ENCODE peak calls at places on chromosomes 1 and 21, in nine cellular contexts. One of them, this sample, is unnamed.

GRCh38 chr1:154325583-154326545 is 539 bp downstream of the ATP8B2 start:
- DNase-seq in CD8-positive, alpha-beta T cell: no peak
- DNase-seq in mesendoderm: peak
- DNase-seq in pancreas: peak
- DNase-seq in endodermal cell: peak
- DNase-seq in body of pancreas: peak
- DNase-seq in ovary: peak
- DNase-seq in lower lobe of right lung: peak
- DNase-seq in hepatocyte: peak
- DNase-seq in this sample: no peak

GRCh38 chr1:87902830-87903614 is 574.3 kb downstream of the LMO4 start:
- DNase-seq in body of pancreas: peak
- DNase-seq in CD8-positive, alpha-beta T cell: no peak
- DNase-seq in lower lobe of right lung: no peak
- DNase-seq in ovary: no peak
- DNase-seq in mesendoderm: no peak
- DNase-seq in hepatocyte: peak
- DNase-seq in endodermal cell: no peak
- DNase-seq in pancreas: peak
- DNase-seq in this sample: no peak

GRCh38 chr1:26959722-26960624 is at the start of gene KDF1:
- DNase-seq in hepatocyte: peak
- DNase-seq in lower lobe of right lung: peak
- DNase-seq in CD8-positive, alpha-beta T cell: peak
- DNase-seq in mesendoderm: peak
- DNase-seq in endodermal cell: peak
- DNase-seq in body of pancreas: peak
- DNase-seq in ovary: no peak
- DNase-seq in pancreas: peak
- DNase-seq in this sample: peak

GRCh38 chr21:35465750-35466149 is 416.6 kb upstream of the RUNX1 start:
- DNase-seq in pancreas: no peak
- DNase-seq in body of pancreas: no peak
- DNase-seq in ovary: no peak
- DNase-seq in hepatocyte: no peak
- DNase-seq in CD8-positive, alpha-beta T cell: no peak
- DNase-seq in mesendoderm: no peak
- DNase-seq in lower lobe of right lung: no peak
- DNase-seq in endodermal cell: no peak
- DNase-seq in this sample: no peak

GRCh38 chr1:226816585-226816984 is 53.8 kb upstream of the PSEN2 start:
- DNase-seq in mesendoderm: peak
- DNase-seq in ovary: no peak
- DNase-seq in CD8-positive, alpha-beta T cell: no peak
- DNase-seq in body of pancreas: no peak
- DNase-seq in hepatocyte: no peak
- DNase-seq in endodermal cell: no peak
- DNase-seq in lower lobe of right lung: no peak
- DNase-seq in pancreas: no peak
- DNase-seq in this sample: no peak

GRCh38 chr1:203082571-203083462 is 3.0 kb downstream of the MYOG start:
- DNase-seq in mesendoderm: peak
- DNase-seq in pancreas: peak
- DNase-seq in endodermal cell: peak
- DNase-seq in hepatocyte: no peak
- DNase-seq in body of pancreas: no peak
- DNase-seq in ovary: no peak
- DNase-seq in lower lobe of right lung: no peak
- DNase-seq in CD8-positive, alpha-beta T cell: no peak
- DNase-seq in this sample: no peak

GRCh38 chr1:108609483-108610066 is 49.7 kb downstream of the EEIG2 start:
- DNase-seq in body of pancreas: no peak
- DNase-seq in mesendoderm: no peak
- DNase-seq in pancreas: no peak
- DNase-seq in CD8-positive, alpha-beta T cell: no peak
- DNase-seq in endodermal cell: no peak
- DNase-seq in ovary: peak
- DNase-seq in lower lobe of right lung: no peak
- DNase-seq in hepatocyte: no peak
- DNase-seq in this sample: no peak

GRCh38 chr21:34630536-34631143 is 15.7 kb upstream of the RCAN1 start:
- DNase-seq in hepatocyte: peak
- DNase-seq in mesendoderm: peak
- DNase-seq in pancreas: no peak
- DNase-seq in body of pancreas: peak
- DNase-seq in ovary: no peak
- DNase-seq in CD8-positive, alpha-beta T cell: no peak
- DNase-seq in endodermal cell: peak
- DNase-seq in lower lobe of right lung: no peak
- DNase-seq in this sample: no peak

GRCh38 chr1:2060082-2060481 is 9.9 kb downstream of the PRKCZ start:
- DNase-seq in pancreas: no peak
- DNase-seq in ovary: no peak
- DNase-seq in mesendoderm: no peak
- DNase-seq in endodermal cell: no peak
- DNase-seq in lower lobe of right lung: peak
- DNase-seq in hepatocyte: no peak
- DNase-seq in body of pancreas: no peak
- DNase-seq in CD8-positive, alpha-beta T cell: no peak
- DNase-seq in this sample: no peak

GRCh38 chr1:109807398-109807795 is 43.7 kb upstream of the EPS8L3 start:
- DNase-seq in hepatocyte: no peak
- DNase-seq in endodermal cell: peak
- DNase-seq in body of pancreas: no peak
- DNase-seq in CD8-positive, alpha-beta T cell: no peak
- DNase-seq in mesendoderm: no peak
- DNase-seq in pancreas: no peak
- DNase-seq in ovary: no peak
- DNase-seq in lower lobe of right lung: no peak
- DNase-seq in this sample: peak

GRCh38 chr1:8358897-8359616 is 41.1 kb downstream of the SLC45A1 start:
- DNase-seq in mesendoderm: no peak
- DNase-seq in lower lobe of right lung: no peak
- DNase-seq in body of pancreas: no peak
- DNase-seq in hepatocyte: no peak
- DNase-seq in CD8-positive, alpha-beta T cell: no peak
- DNase-seq in pancreas: no peak
- DNase-seq in ovary: no peak
- DNase-seq in endodermal cell: no peak
- DNase-seq in this sample: peak

GRCh38 chr1:24464378-24464770 is 38.3 kb upstream of the RCAN3 start:
- DNase-seq in hepatocyte: no peak
- DNase-seq in lower lobe of right lung: no peak
- DNase-seq in ovary: no peak
- DNase-seq in body of pancreas: no peak
- DNase-seq in endodermal cell: peak
- DNase-seq in pancreas: no peak
- DNase-seq in mesendoderm: peak
- DNase-seq in CD8-positive, alpha-beta T cell: no peak
- DNase-seq in this sample: no peak

GRCh38 chr1:230797376-230798186 is 50.4 kb downstream of the CAPN9 start:
- DNase-seq in ovary: peak
- DNase-seq in body of pancreas: peak
- DNase-seq in hepatocyte: peak
- DNase-seq in lower lobe of right lung: no peak
- DNase-seq in endodermal cell: peak
- DNase-seq in pancreas: peak
- DNase-seq in CD8-positive, alpha-beta T cell: no peak
- DNase-seq in mesendoderm: peak
- DNase-seq in this sample: peak

GRCh38 chr1:178397678-178398077 is 99.1 kb downstream of the CLEC20A start:
- DNase-seq in CD8-positive, alpha-beta T cell: no peak
- DNase-seq in mesendoderm: no peak
- DNase-seq in body of pancreas: no peak
- DNase-seq in ovary: no peak
- DNase-seq in lower lobe of right lung: no peak
- DNase-seq in endodermal cell: no peak
- DNase-seq in hepatocyte: no peak
- DNase-seq in pancreas: no peak
- DNase-seq in this sample: no peak

GRCh38 chr1:178393370-178393769 is 103.4 kb downstream of the CLEC20A start:
- DNase-seq in endodermal cell: peak
- DNase-seq in CD8-positive, alpha-beta T cell: no peak
- DNase-seq in mesendoderm: no peak
- DNase-seq in hepatocyte: no peak
- DNase-seq in pancreas: no peak
- DNase-seq in lower lobe of right lung: no peak
- DNase-seq in body of pancreas: no peak
- DNase-seq in ovary: no peak
- DNase-seq in this sample: no peak

GRCh38 chr1:178396789-178397188 is 100.0 kb downstream of the CLEC20A start:
- DNase-seq in pancreas: no peak
- DNase-seq in hepatocyte: no peak
- DNase-seq in lower lobe of right lung: no peak
- DNase-seq in endodermal cell: no peak
- DNase-seq in mesendoderm: no peak
- DNase-seq in body of pancreas: no peak
- DNase-seq in ovary: no peak
- DNase-seq in CD8-positive, alpha-beta T cell: no peak
- DNase-seq in this sample: no peak

DNA sequence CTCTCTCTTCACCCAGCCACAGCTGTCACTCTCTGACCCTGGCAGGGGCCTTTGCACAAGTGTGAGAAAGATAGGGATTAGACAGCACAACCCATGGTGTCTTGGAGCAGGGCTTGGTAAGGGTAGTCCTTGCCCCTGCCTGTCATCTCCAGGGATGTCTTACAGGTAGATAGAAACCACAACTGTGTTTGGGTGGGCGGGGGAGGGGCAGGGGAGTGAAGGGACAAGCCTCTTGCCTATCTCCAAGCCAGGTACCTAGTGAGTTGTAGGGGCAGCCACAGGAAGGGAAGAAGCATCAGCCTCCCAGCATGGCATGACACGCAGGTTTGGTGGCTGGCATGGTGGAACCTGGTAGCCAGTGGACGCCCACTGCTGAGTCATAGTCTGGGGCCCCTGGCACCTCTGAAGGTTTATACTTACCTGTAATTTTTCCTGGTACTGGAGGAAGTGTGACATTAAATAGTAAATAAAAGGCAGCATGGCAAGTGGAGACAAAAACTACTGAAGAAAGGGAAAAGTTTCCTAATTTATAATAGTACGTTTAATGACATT is 97.5 kb downstream of the CLEC20A start:
- DNase-seq in endodermal cell: peak
- DNase-seq in body of pancreas: no peak
- DNase-seq in pancreas: no peak
- DNase-seq in CD8-positive, alpha-beta T cell: no peak
- DNase-seq in hepatocyte: no peak
- DNase-seq in mesendoderm: no peak
- DNase-seq in lower lobe of right lung: no peak
- DNase-seq in ovary: no peak
- DNase-seq in this sample: no peak
- H3K27ac ChIP-seq in endodermal cell: peak
- H3K27ac ChIP-seq in body of pancreas: no peak
- H3K27ac ChIP-seq in pancreas: no peak
- H3K27ac ChIP-seq in CD8-positive, alpha-beta T cell: no peak
- H3K27ac ChIP-seq in hepatocyte: no peak
- H3K27ac ChIP-seq in mesendoderm: no peak
- H3K27ac ChIP-seq in lower lobe of right lung: no peak
- H3K27ac ChIP-seq in ovary: no peak
- H3K27ac ChIP-seq in this sample: no peak

GRCh38 chr1:113042336-113043143 is 30.5 kb upstream of the LRIG2 start:
- DNase-seq in mesendoderm: peak
- DNase-seq in endodermal cell: peak
- DNase-seq in lower lobe of right lung: peak
- DNase-seq in CD8-positive, alpha-beta T cell: no peak
- DNase-seq in body of pancreas: peak
- DNase-seq in ovary: peak
- DNase-seq in hepatocyte: peak
- DNase-seq in pancreas: peak
- DNase-seq in this sample: peak
- H3K4me3 ChIP-seq in mesendoderm: no peak
- H3K4me3 ChIP-seq in endodermal cell: peak
- H3K4me3 ChIP-seq in lower lobe of right lung: no peak
- H3K4me3 ChIP-seq in CD8-positive, alpha-beta T cell: no peak
- H3K4me3 ChIP-seq in body of pancreas: no peak
- H3K4me3 ChIP-seq in ovary: no peak
- H3K4me3 ChIP-seq in hepatocyte: no peak
- H3K4me3 ChIP-seq in pancreas: no peak
- H3K4me3 ChIP-seq in this sample: no peak

DNA sequence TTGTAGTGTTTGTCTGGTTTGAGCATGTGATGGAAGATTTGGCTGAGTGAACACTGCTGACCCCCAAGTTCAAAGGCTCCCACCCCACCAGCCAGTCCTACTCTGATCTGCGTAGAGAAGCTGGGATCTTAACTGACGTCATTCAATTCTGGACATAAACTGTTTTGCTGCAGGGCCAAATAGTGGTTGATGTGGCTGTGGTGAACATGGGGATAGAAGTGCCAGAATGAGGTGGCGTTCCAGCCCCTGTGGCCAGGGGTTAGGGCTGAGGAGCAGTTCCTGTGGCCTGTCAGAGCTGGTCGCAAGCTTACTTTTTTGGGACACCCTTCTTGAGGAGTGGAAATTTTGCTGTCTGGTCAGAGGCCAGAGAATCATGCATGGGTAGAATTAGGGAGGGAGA is 25.7 kb downstream of the SZRD1 start:
- DNase-seq in CD8-positive, alpha-beta T cell: no peak
- DNase-seq in endodermal cell: no peak
- DNase-seq in body of pancreas: no peak
- DNase-seq in mesendoderm: no peak
- DNase-seq in lower lobe of right lung: no peak
- DNase-seq in pancreas: no peak
- DNase-seq in hepatocyte: no peak
- DNase-seq in ovary: no peak
- DNase-seq in this sample: no peak
- H3K27ac ChIP-seq in CD8-positive, alpha-beta T cell: no peak
- H3K27ac ChIP-seq in endodermal cell: no peak
- H3K27ac ChIP-seq in body of pancreas: no peak
- H3K27ac ChIP-seq in mesendoderm: no peak
- H3K27ac ChIP-seq in lower lobe of right lung: no peak
- H3K27ac ChIP-seq in pancreas: no peak
- H3K27ac ChIP-seq in hepatocyte: no peak
- H3K27ac ChIP-seq in ovary: no peak
- H3K27ac ChIP-seq in this sample: no peak

GRCh38 chr1:84785231-84785630 is 95.0 kb upstream of the SSX2IP start:
- DNase-seq in mesendoderm: no peak
- DNase-seq in endodermal cell: no peak
- DNase-seq in ovary: no peak
- DNase-seq in hepatocyte: no peak
- DNase-seq in body of pancreas: no peak
- DNase-seq in pancreas: no peak
- DNase-seq in lower lobe of right lung: no peak
- DNase-seq in CD8-positive, alpha-beta T cell: no peak
- DNase-seq in this sample: no peak

GRCh38 chr1:84782881-84783280 is 92.6 kb upstream of the SSX2IP start:
- DNase-seq in CD8-positive, alpha-beta T cell: no peak
- DNase-seq in body of pancreas: no peak
- DNase-seq in pancreas: no peak
- DNase-seq in ovary: no peak
- DNase-seq in lower lobe of right lung: no peak
- DNase-seq in endodermal cell: no peak
- DNase-seq in mesendoderm: no peak
- DNase-seq in hepatocyte: no peak
- DNase-seq in this sample: no peak

GRCh38 chr1:84780000-84780716 is 89.9 kb upstream of the SSX2IP start:
- DNase-seq in ovary: no peak
- DNase-seq in body of pancreas: no peak
- DNase-seq in endodermal cell: no peak
- DNase-seq in hepatocyte: no peak
- DNase-seq in CD8-positive, alpha-beta T cell: no peak
- DNase-seq in lower lobe of right lung: no peak
- DNase-seq in pancreas: no peak
- DNase-seq in mesendoderm: no peak
- DNase-seq in this sample: no peak

GRCh38 chr1:84776639-84777038 is 86.4 kb upstream of the SSX2IP start:
- DNase-seq in CD8-positive, alpha-beta T cell: no peak
- DNase-seq in body of pancreas: no peak
- DNase-seq in endodermal cell: no peak
- DNase-seq in hepatocyte: no peak
- DNase-seq in mesendoderm: no peak
- DNase-seq in ovary: no peak
- DNase-seq in lower lobe of right lung: no peak
- DNase-seq in pancreas: no peak
- DNase-seq in this sample: no peak

GRCh38 chr1:84782311-84782771 is 92.1 kb upstream of the SSX2IP start:
- DNase-seq in ovary: peak
- DNase-seq in endodermal cell: peak
- DNase-seq in lower lobe of right lung: peak
- DNase-seq in hepatocyte: peak
- DNase-seq in body of pancreas: peak
- DNase-seq in pancreas: peak
- DNase-seq in mesendoderm: peak
- DNase-seq in CD8-positive, alpha-beta T cell: peak
- DNase-seq in this sample: peak
- H3K4me3 ChIP-seq in ovary: no peak
- H3K4me3 ChIP-seq in endodermal cell: no peak
- H3K4me3 ChIP-seq in lower lobe of right lung: no peak
- H3K4me3 ChIP-seq in hepatocyte: no peak
- H3K4me3 ChIP-seq in body of pancreas: no peak
- H3K4me3 ChIP-seq in pancreas: no peak
- H3K4me3 ChIP-seq in mesendoderm: no peak
- H3K4me3 ChIP-seq in CD8-positive, alpha-beta T cell: peak
- H3K4me3 ChIP-seq in this sample: no peak